ENCODE peak calls at places on chromosome 7, in four cellular contexts. E is LNCaP clone FGC, F is Caco-2, Y is heart left ventricle. T is an unnamed sample.

GRCh38 chr7:87128883-87129282 is 23.4 kb upstream of the DMTF1 start:
- DNase-seq in F (no peak), E (no peak), Y (no peak), T (no peak)

GRCh38 chr7:64630496-64630895 is 35.4 kb upstream of the ZNF107 start:
- DNase-seq in F (no peak), Y (no peak), E (peak), T (peak)

GRCh38 chr7:100783804-100784203 is 43.5 kb downstream of the EPHB4 start:
- DNase-seq in F (no peak), E (no peak), Y (no peak), T (no peak)

GRCh38 chr7:31957090-31957720 is 113.0 kb downstream of the PDE1C start:
- DNase-seq in E (no peak), F (no peak), Y (no peak), T (no peak)

GRCh38 chr7:116671681-116672595 is at the start of gene MET:
- DNase-seq in E (no peak), F (peak), Y (peak), T (peak)

GRCh38 chr7:26658080-26658697 is 206.2 kb downstream of the SKAP2 start:
- DNase-seq in Y (no peak), F (no peak), E (no peak), T (no peak)

GRCh38 chr7:121267612-121268011 is 61.2 kb upstream of the WNT16 start:
- DNase-seq in F (no peak), Y (no peak), E (no peak), T (no peak)

GRCh38 chr7:82450759-82451158 is 7.2 kb upstream of the CACNA2D1 start:
- DNase-seq in E (no peak), Y (no peak), F (no peak), T (no peak)

DNA sequence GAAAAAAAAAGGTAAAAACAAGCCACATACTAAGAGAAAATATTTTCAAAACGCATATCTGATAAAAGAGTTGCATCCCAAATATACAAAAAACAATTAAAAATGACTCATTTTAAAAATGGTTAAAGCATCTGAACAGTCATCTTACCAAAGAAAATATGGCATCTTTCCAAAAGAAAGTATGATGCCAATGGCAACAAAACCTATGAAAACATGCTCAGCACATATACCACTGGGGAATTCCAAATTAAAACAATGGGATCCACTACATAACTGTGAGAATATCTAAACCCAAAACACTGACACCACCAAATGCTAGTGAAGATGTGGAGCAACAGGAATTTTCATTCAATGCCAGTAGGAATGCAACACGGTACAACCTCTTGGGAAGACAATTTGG is 39.3 kb downstream of the VSTM2A start:
- DNase-seq in Y (no peak), E (no peak), F (no peak), T (no peak)
- H3K4me3 ChIP-seq in Y (no peak), E (no peak), F (no peak), T (no peak)

DNA sequence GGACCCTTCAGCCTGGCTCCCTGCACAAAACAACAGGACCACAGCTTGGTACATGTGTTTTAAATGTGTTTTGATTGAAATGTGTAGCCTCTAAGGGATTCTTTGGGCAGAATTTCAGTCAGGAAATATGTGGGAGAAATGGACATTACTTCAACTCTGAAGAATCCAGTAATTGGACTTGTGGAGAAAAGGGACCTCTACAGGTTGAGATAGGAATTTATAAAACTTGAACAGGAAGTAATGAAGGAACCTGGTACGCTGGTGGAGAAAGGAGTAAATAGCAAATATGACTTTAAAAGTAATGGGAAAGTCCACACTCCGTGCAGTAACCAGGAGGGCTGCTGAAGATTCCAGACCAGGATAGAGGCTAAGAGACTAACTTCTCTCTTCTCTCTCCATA is 220.5 kb downstream of the LHFPL3 start:
- DNase-seq in F (no peak), Y (no peak), E (no peak), T (no peak)
- TF ChIP-seq CTCF in F (no peak), Y (no peak), E (no peak), T (peak)

GRCh38 chr7:106122713-106123112 is 10.6 kb upstream of the SYPL1 start:
- DNase-seq in Y (no peak), E (no peak), F (no peak), T (no peak)
- H3K4me3 ChIP-seq in Y (no peak), E (no peak), F (no peak), T (no peak)

DNA sequence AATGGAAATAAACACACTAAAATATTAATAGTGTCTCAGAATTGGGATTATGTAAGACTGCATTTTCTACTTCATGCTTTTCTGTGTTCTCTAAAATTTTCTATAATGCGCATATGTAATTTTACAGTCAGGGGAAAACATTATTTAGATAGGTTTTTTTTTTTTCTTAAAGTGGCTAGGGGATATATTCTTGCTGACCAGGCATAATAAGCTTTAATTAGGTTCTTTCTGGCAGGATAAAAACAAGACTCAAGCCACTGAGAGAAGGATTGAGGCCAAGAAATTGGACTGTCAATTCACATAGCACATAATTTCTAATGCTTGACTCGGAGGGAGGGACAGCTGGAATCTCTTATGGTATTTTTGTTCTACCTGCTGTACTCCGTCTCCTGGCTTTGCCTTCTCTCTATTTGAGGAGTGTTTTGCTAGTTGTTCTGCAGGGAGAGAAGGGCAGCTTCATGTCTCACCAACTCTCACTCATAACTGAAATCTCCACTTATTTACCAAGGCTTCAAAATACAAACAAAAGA is 119.8 kb upstream of the NPVF start:
- DNase-seq in Y (no peak), F (no peak), E (no peak), T (no peak)
- TF ChIP-seq CTCF in Y (no peak), F (no peak), E (no peak), T (no peak)

DNA sequence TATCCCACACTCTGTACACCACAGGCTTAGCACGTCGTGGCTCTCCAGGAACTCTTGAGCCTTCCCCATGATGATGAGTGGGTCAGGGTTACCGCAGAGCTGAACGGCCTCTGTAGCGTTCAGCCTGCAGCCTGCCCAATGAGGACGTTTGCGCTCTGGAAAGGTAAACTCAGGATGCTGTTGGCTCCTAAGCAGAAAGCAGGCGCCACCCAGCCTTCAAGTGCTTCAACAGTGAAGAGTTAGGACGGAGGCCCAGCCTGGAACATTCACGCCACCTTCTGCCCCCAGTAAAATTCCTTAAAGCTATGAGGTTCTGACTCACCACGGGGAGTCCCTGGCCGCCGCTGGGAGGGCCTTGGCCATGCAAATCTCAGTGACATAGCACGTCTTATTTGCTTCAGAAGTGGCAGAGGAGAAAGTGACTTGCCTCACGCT is 161.5 kb upstream of the SH2B2 start:
- DNase-seq in E (no peak), Y (peak), F (peak), T (no peak)
- H3K4me3 ChIP-seq in E (no peak), Y (no peak), F (no peak), T (no peak)

DNA sequence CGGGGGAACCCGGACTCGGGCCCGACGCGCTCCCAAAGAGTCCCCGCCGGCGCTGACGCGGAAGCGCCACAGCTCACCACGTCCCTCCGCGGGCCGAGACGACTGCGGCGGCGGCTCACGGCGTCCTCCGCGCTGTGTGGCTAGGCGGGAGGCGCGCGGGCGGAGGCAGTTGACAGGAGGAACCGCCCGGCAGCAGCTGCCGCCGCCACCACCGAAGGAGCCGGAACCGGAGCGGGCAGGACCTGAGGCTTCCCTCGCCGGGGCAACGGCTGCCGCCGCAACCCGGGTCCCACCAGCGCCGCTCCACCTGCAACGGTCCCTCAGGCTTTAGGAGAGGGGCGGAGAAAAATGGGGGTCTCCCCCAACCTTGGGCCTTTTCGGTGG is 334 bp downstream of the ZNF800 start:
- DNase-seq in Y (peak), E (no peak), F (peak), T (peak)
- TF ChIP-seq CTCF in Y (no peak), E (no peak), F (no peak), T (no peak)

GRCh38 chr7:3301472-3301778 is 373 bp downstream of the SDK1 start:
- DNase-seq in F (no peak), Y (no peak), E (no peak), T (no peak)

GRCh38 chr7:3300651-3301471 is at the start of gene SDK1:
- DNase-seq in F (peak), E (peak), Y (peak), T (peak)

GRCh38 chr7:3302681-3303320 is 1.7 kb downstream of the SDK1 start:
- DNase-seq in Y (no peak), E (no peak), F (no peak), T (no peak)

GRCh38 chr7:3300221-3300650 is 816 bp upstream of the SDK1 start:
- DNase-seq in F (no peak), E (no peak), Y (no peak), T (no peak)

GRCh38 chr7:3301831-3302618 is 973 bp downstream of the SDK1 start:
- DNase-seq in E (no peak), Y (no peak), F (no peak), T (no peak)
- H3K4me3 ChIP-seq in E (peak), Y (peak), F (peak), T (no peak)

DNA sequence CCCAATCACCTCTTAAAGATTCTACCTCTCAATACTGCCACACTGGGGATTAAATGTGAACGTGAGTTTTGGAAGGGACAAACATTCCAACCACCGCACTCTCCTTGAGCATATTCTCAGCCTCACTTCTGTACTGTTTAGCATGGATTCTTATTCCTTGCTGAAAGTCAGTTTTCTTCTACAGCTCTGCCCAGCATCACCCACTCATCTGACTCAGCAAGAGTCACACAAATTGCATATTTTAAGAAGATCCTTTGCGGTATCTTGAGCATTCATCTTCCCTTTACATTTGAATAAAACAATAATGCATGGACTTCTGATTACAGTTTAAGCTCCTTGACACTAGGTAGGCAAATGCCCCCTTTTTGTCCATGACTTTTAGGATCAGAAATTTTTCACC is 251.6 kb upstream of the MKLN1 start:
- DNase-seq in E (no peak), F (no peak), Y (no peak), T (no peak)
- TF ChIP-seq CTCF in E (no peak), F (no peak), Y (no peak), T (no peak)

GRCh38 chr7:16070806-16071205 is 350.5 kb downstream of the CRPPA start:
- DNase-seq in Y (no peak), E (no peak), F (no peak), T (no peak)
- H3K4me3 ChIP-seq in Y (peak), E (no peak), F (no peak), T (no peak)

GRCh38 chr7:50793115-50793946 is 10.6 kb upstream of the GRB10 start:
- DNase-seq in F (peak), E (no peak), Y (peak), T (no peak)
- TF ChIP-seq CTCF in F (no peak), E (peak), Y (no peak), T (no peak)

T was measured in BE2C.